ENCODE peak calls at places on chromosome 21, in five cellular contexts. E, I, Y, T and D are unnamed samples.

GRCh38 chr21:17752171-17752570 is 67.0 kb downstream of the C21orf91 start:
- DNase-seq in T (no peak), I (no peak), Y (no peak), E (no peak), D (no peak)

GRCh38 chr21:34367320-34367935 is 3.6 kb downstream of the KCNE2 start:
- DNase-seq in I (no peak), T (peak; percentile 74), E (peak; percentile 58), Y (no peak), D (peak; percentile 72)

GRCh38 chr21:10430007-10430406 is 91.4 kb upstream of the TPTE start:
- DNase-seq in Y (no peak), T (no peak), E (no peak), I (no peak), D (no peak)

GRCh38 chr21:36210779-36211659 is 54.4 kb downstream of the DOP1B start:
- DNase-seq in E (no peak), I (no peak), T (no peak), Y (no peak), D (no peak)

GRCh38 chr21:19998450-19998849 is 999.8 kb upstream of the NCAM2 start:
- DNase-seq in T (no peak), I (no peak), E (no peak), Y (no peak), D (no peak)

GRCh38 chr21:25759573-25759972 is 24.8 kb downstream of the GABPA start:
- DNase-seq in T (no peak), I (no peak), Y (no peak), E (no peak), D (peak; percentile 4)

GRCh38 chr21:36211660-36212512 is 55.3 kb downstream of the DOP1B start:
- DNase-seq in E (no peak), I (no peak), T (no peak), Y (no peak), D (peak; percentile 79)

GRCh38 chr21:34889287-34889536 is 159.9 kb downstream of the RUNX1 start:
- DNase-seq in E (peak; percentile 46), Y (no peak), T (peak; percentile 63), I (no peak), D (peak; percentile 78)

GRCh38 chr21:34997295-34997694 is 51.8 kb downstream of the RUNX1 start:
- DNase-seq in Y (no peak), I (no peak), E (no peak), T (no peak), D (no peak)

GRCh38 chr21:37341254-37341960 is 25.2 kb upstream of the DYRK1A start:
- DNase-seq in Y (no peak), I (no peak), T (no peak), E (no peak), D (peak; percentile 17)

GRCh38 chr21:37166733-37167132 is 93.7 kb downstream of the TTC3 start:
- DNase-seq in E (no peak), Y (no peak), I (no peak), T (no peak), D (peak; percentile 21)

GRCh38 chr21:26120833-26121232 is 49.7 kb downstream of the APP start:
- DNase-seq in E (no peak), T (no peak), Y (no peak), I (no peak), D (peak; percentile 86)

GRCh38 chr21:36005018-36005417 is 55.3 kb downstream of the SETD4 start:
- DNase-seq in T (peak; percentile 10), I (no peak), Y (no peak), E (no peak), D (no peak)

GRCh38 chr21:37225440-37225839 is 41.7 kb downstream of the VPS26C start:
- DNase-seq in Y (no peak), T (no peak), I (no peak), E (no peak), D (no peak)

GRCh38 chr21:19321688-19322087 is 918.1 kb upstream of the TMPRSS15 start:
- DNase-seq in Y (no peak), E (no peak), T (no peak), I (no peak), D (no peak)

GRCh38 chr21:42220138-42220701 is 1.3 kb downstream of the ABCG1 start:
- DNase-seq in E (peak; percentile 67), T (peak; percentile 82), I (no peak), Y (peak; percentile 69), D (peak; percentile 77)

GRCh38 chr21:17947546-17947945 is 128.4 kb upstream of the C21orf91 start:
- DNase-seq in T (no peak), E (no peak), I (no peak), Y (no peak), D (no peak)

GRCh38 chr21:16794944-16795343 is 717.9 kb upstream of the CXADR start:
- DNase-seq in T (no peak), Y (no peak), E (no peak), I (no peak), D (peak; percentile 52)

GRCh38 chr21:35057428-35057827 is 8.3 kb upstream of the RUNX1 start:
- DNase-seq in I (no peak), T (no peak), Y (no peak), E (no peak), D (no peak)

GRCh38 chr21:27571706-27572105 is 604.8 kb upstream of the ADAMTS5 start:
- DNase-seq in Y (no peak), I (no peak), T (no peak), E (no peak), D (peak; percentile 93)

GRCh38 chr21:28521932-28522826 is 470.5 kb downstream of the LTN1 start:
- DNase-seq in E (no peak), T (peak; percentile 13), I (no peak), Y (no peak), D (no peak)

GRCh38 chr21:34877485-34878128 is 171.5 kb downstream of the RUNX1 start:
- DNase-seq in E (no peak), I (no peak), Y (no peak), T (peak; percentile 96), D (no peak)

GRCh38 chr21:28633803-28634572 is 358.7 kb downstream of the LTN1 start:
- DNase-seq in Y (no peak), T (no peak), E (peak; percentile 45), I (no peak), D (peak; percentile 89)

GRCh38 chr21:34185051-34185750 is 111.8 kb downstream of the MRPS6 start:
- DNase-seq in E (no peak), Y (no peak), I (no peak), T (no peak), D (no peak)

GRCh38 chr21:34900376-34900775 is 148.7 kb downstream of the RUNX1 start:
- DNase-seq in Y (no peak), T (no peak), I (no peak), E (no peak), D (peak; percentile 90)

GRCh38 chr21:35438643-35439404 is 389.7 kb upstream of the RUNX1 start:
- DNase-seq in T (peak; percentile 17), Y (no peak), I (no peak), E (no peak), D (peak; percentile 55)

GRCh38 chr21:42313501-42313969 is 1.7 kb downstream of the TFF3 start:
- DNase-seq in I (no peak), E (no peak), T (peak; percentile 71), Y (no peak), D (no peak)

GRCh38 chr21:35658242-35658641 is 402.1 kb downstream of the SETD4 start:
- DNase-seq in T (no peak), E (no peak), Y (no peak), I (no peak), D (peak; percentile 64)

GRCh38 chr21:16264314-16264713 is 534.5 kb downstream of the USP25 start:
- DNase-seq in Y (no peak), E (no peak), I (no peak), T (no peak), D (no peak)

GRCh38 chr21:36676039-36676950 is 22.6 kb upstream of the SIM2 start:
- DNase-seq in I (no peak), T (no peak), E (no peak), Y (no peak), D (no peak)

GRCh38 chr21:38475519-38475918 is 22.8 kb downstream of the ERG start:
- DNase-seq in Y (no peak), T (no peak), I (no peak), E (no peak), D (no peak)

GRCh38 chr21:38476385-38476784 is 21.9 kb downstream of the ERG start:
- DNase-seq in I (no peak), Y (no peak), E (no peak), T (no peak), D (no peak)

GRCh38 chr21:38474124-38474523 is 24.2 kb downstream of the ERG start:
- DNase-seq in Y (no peak), T (no peak), I (no peak), E (no peak), D (no peak)

GRCh38 chr21:38472709-38473108 is 25.6 kb downstream of the ERG start:
- DNase-seq in T (no peak), I (no peak), Y (no peak), E (no peak), D (no peak)

DNA sequence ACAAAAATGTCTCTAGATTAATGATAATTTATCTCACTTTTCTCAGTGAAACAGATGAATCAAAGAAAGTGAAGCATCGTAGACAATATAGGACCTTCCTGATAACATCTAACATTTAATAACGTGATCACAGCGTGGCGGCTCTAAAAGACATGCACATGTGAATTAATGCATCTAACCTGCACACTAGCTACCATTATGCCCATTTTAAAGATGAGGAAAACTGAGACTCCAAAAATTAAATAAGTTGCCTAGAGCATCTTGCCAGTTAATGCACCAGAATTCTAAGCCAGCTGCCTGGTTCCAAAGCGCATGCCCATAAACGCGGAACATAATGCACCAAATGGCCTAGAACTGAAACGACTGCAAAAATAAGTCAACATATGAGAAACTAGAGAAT is 23.5 kb downstream of the ERG start:
- DNase-seq in Y (no peak), I (no peak), T (no peak), E (no peak), D (no peak)
- H3K4me1 ChIP-seq in Y (no peaks in the 10 kb centered on the region), I (no peaks in the 10 kb centered on the region), T (no peaks in the 10 kb centered on the region), E (peaks cover 7% of the 10 kb centered on the region), D (peaks cover 51% of the 10 kb centered on the region)

DNA sequence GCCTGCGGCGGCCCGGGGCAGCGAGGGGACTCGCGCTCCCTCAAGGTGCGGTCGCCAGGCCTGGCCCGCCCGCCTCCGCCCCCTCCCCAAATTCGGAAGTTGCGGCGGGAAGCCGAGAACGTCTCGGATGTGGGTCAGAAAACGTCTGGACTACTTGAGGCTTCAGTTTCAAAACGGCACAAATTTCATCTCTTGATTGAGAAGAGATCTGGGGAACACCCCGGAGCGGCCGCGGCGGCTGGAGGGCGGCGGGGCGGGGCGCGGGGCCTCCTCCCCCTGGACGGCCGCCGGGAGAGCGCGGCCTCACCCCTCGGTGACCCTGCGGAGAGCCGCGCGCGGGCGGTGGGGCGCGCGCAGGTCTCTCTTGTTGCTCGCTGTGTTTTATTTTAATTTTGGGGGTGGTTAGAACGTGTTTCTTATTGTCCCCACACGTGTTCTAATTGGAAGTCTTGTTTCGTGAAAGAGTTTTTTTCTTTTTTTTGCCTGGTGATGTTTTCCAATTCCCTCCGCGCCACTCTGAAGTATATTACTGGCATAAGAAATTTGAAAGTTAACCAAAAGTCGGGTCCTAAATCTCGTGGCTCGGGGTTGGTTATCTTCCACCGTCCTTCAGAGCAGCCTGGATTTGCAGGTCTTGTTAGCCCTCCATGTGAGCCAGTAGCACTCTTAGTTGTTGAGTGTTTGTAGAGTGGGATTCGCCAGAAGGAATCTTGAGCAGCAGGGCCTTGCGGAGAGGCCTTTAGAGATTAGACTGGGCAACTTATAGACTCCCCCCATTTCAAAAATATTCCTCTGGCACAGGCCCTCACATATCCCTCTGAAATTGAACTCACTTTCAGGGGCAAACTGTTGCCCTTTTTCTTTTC is 749 bp downstream of the PCBP3 start:
- DNase-seq in E (no peak), T (peak; percentile 26), I (no peak), Y (no peak), D (no peak)
- H3K4me3 ChIP-seq in E (peak overlapping the region; percentile 54), T (peak overlapping the region; percentile 24), I (peak overlapping the region; percentile 30), Y (peak overlapping the region; percentile 48), D (peak overlapping the region; percentile 43)

GRCh38 chr21:41168391-41169257 is 664 bp downstream of the BACE2 start:
- DNase-seq in T (peak; percentile 64), E (peak; percentile 84), Y (no peak), I (peak; percentile 38), D (peak; percentile 53)
- H3K4me1 ChIP-seq in T (no peaks in the 10 kb centered on the region), E (peaks cover 18% of the 10 kb centered on the region), Y (peaks cover 10% of the 10 kb centered on the region), I (peaks cover 29% of the 10 kb centered on the region), D (peaks cover 43% of the 10 kb centered on the region)

GRCh38 chr21:33029512-33029921 is 3.8 kb downstream of the OLIG2 start:
- DNase-seq in T (no peak), E (no peak), I (no peak), Y (no peak), D (no peak)
- H3K4me3 ChIP-seq in T (no peak overlapping the region), E (no peak overlapping the region), I (no peak overlapping the region), Y (peak overlapping the region; percentile 31), D (no peak overlapping the region)